ENCODE peak calls at places on chromosomes 7 and 10, in seven cellular contexts. One of them, this sample, is unnamed.

GRCh38 chr7:604038-604883 is 84.6 kb upstream of the PDGFA start:
- DNase-seq in HuH-7.5: no peak
- DNase-seq in Peyer's patch: peak
- DNase-seq in cardiac septum: peak
- DNase-seq in stimulated activated CD4-positive, alpha-beta T cell treated with anti-CD3 and anti-CD28 coated beads, Interleukin-15, amount 100 ng/mL, for 1 hour: peak
- DNase-seq in HEK293T: no peak
- DNase-seq in A172: peak
- DNase-seq in this sample: no peak

GRCh38 chr10:13528138-13528874 is 508 bp downstream of the BEND7 start:
- DNase-seq in HuH-7.5: peak
- DNase-seq in Peyer's patch: peak
- DNase-seq in cardiac septum: no peak
- DNase-seq in stimulated activated CD4-positive, alpha-beta T cell treated with anti-CD3 and anti-CD28 coated beads, Interleukin-15, amount 100 ng/mL, for 1 hour: no peak
- DNase-seq in HEK293T: peak
- DNase-seq in A172: no peak
- DNase-seq in this sample: peak

GRCh38 chr10:28503114-28503513 is 29.8 kb upstream of the WAC start:
- DNase-seq in HuH-7.5: no peak
- DNase-seq in Peyer's patch: peak
- DNase-seq in cardiac septum: no peak
- DNase-seq in stimulated activated CD4-positive, alpha-beta T cell treated with anti-CD3 and anti-CD28 coated beads, Interleukin-15, amount 100 ng/mL, for 1 hour: no peak
- DNase-seq in HEK293T: peak
- DNase-seq in A172: peak
- DNase-seq in this sample: no peak

GRCh38 chr10:660980-661890 is 28.2 kb downstream of the DIP2C start:
- DNase-seq in HuH-7.5: no peak
- DNase-seq in Peyer's patch: peak
- DNase-seq in cardiac septum: no peak
- DNase-seq in stimulated activated CD4-positive, alpha-beta T cell treated with anti-CD3 and anti-CD28 coated beads, Interleukin-15, amount 100 ng/mL, for 1 hour: no peak
- DNase-seq in HEK293T: no peak
- DNase-seq in A172: no peak
- DNase-seq in this sample: no peak

GRCh38 chr7:157927313-157927925 is 590.6 kb downstream of the DNAJB6 start:
- DNase-seq in HuH-7.5: no peak
- DNase-seq in Peyer's patch: no peak
- DNase-seq in cardiac septum: peak
- DNase-seq in stimulated activated CD4-positive, alpha-beta T cell treated with anti-CD3 and anti-CD28 coated beads, Interleukin-15, amount 100 ng/mL, for 1 hour: no peak
- DNase-seq in HEK293T: no peak
- DNase-seq in A172: no peak
- DNase-seq in this sample: no peak

GRCh38 chr7:117623606-117624005 is 143.8 kb downstream of the CFTR start:
- DNase-seq in HuH-7.5: no peak
- DNase-seq in Peyer's patch: no peak
- DNase-seq in cardiac septum: no peak
- DNase-seq in stimulated activated CD4-positive, alpha-beta T cell treated with anti-CD3 and anti-CD28 coated beads, Interleukin-15, amount 100 ng/mL, for 1 hour: no peak
- DNase-seq in HEK293T: no peak
- DNase-seq in A172: no peak
- DNase-seq in this sample: no peak

GRCh38 chr10:71984798-71985388 is 20.7 kb downstream of the CHST3 start:
- DNase-seq in HuH-7.5: no peak
- DNase-seq in Peyer's patch: no peak
- DNase-seq in cardiac septum: no peak
- DNase-seq in stimulated activated CD4-positive, alpha-beta T cell treated with anti-CD3 and anti-CD28 coated beads, Interleukin-15, amount 100 ng/mL, for 1 hour: no peak
- DNase-seq in HEK293T: no peak
- DNase-seq in A172: no peak
- DNase-seq in this sample: no peak

GRCh38 chr10:127619550-127619949 is 70.4 kb downstream of the NPS start:
- DNase-seq in HuH-7.5: no peak
- DNase-seq in Peyer's patch: no peak
- DNase-seq in cardiac septum: no peak
- DNase-seq in stimulated activated CD4-positive, alpha-beta T cell treated with anti-CD3 and anti-CD28 coated beads, Interleukin-15, amount 100 ng/mL, for 1 hour: no peak
- DNase-seq in HEK293T: no peak
- DNase-seq in A172: no peak
- DNase-seq in this sample: no peak

GRCh38 chr7:100430450-100431285 is 1.0 kb downstream of the MEPCE start:
- DNase-seq in HuH-7.5: peak
- DNase-seq in Peyer's patch: peak
- DNase-seq in cardiac septum: no peak
- DNase-seq in stimulated activated CD4-positive, alpha-beta T cell treated with anti-CD3 and anti-CD28 coated beads, Interleukin-15, amount 100 ng/mL, for 1 hour: peak
- DNase-seq in HEK293T: no peak
- DNase-seq in A172: no peak
- DNase-seq in this sample: no peak

GRCh38 chr10:87092861-87093460 is 1.7 kb downstream of the GLUD1 start:
- DNase-seq in HuH-7.5: peak
- DNase-seq in Peyer's patch: peak
- DNase-seq in cardiac septum: no peak
- DNase-seq in stimulated activated CD4-positive, alpha-beta T cell treated with anti-CD3 and anti-CD28 coated beads, Interleukin-15, amount 100 ng/mL, for 1 hour: no peak
- DNase-seq in HEK293T: no peak
- DNase-seq in A172: peak
- DNase-seq in this sample: no peak

GRCh38 chr10:91552706-91553105 is 80.2 kb downstream of the PPP1R3C start:
- DNase-seq in HuH-7.5: no peak
- DNase-seq in Peyer's patch: no peak
- DNase-seq in cardiac septum: no peak
- DNase-seq in stimulated activated CD4-positive, alpha-beta T cell treated with anti-CD3 and anti-CD28 coated beads, Interleukin-15, amount 100 ng/mL, for 1 hour: no peak
- DNase-seq in HEK293T: peak
- DNase-seq in A172: no peak
- DNase-seq in this sample: no peak

GRCh38 chr10:70494536-70494935 is 16.0 kb downstream of the PALD1 start:
- DNase-seq in HuH-7.5: no peak
- DNase-seq in Peyer's patch: no peak
- DNase-seq in cardiac septum: no peak
- DNase-seq in stimulated activated CD4-positive, alpha-beta T cell treated with anti-CD3 and anti-CD28 coated beads, Interleukin-15, amount 100 ng/mL, for 1 hour: no peak
- DNase-seq in HEK293T: no peak
- DNase-seq in A172: no peak
- DNase-seq in this sample: no peak

GRCh38 chr7:27169658-27170493 is 4.2 kb downstream of the HOXA10 start:
- DNase-seq in HuH-7.5: no peak
- DNase-seq in Peyer's patch: peak
- DNase-seq in cardiac septum: no peak
- DNase-seq in stimulated activated CD4-positive, alpha-beta T cell treated with anti-CD3 and anti-CD28 coated beads, Interleukin-15, amount 100 ng/mL, for 1 hour: no peak
- DNase-seq in HEK293T: no peak
- DNase-seq in A172: peak
- DNase-seq in this sample: no peak

GRCh38 chr7:93920496-93921189 is 892 bp upstream of the GNG11 start:
- DNase-seq in HuH-7.5: no peak
- DNase-seq in Peyer's patch: no peak
- DNase-seq in cardiac septum: no peak
- DNase-seq in stimulated activated CD4-positive, alpha-beta T cell treated with anti-CD3 and anti-CD28 coated beads, Interleukin-15, amount 100 ng/mL, for 1 hour: no peak
- DNase-seq in HEK293T: no peak
- DNase-seq in A172: no peak
- DNase-seq in this sample: no peak

GRCh38 chr7:131052285-131052942 is 275.3 kb upstream of the MKLN1 start:
- DNase-seq in HuH-7.5: no peak
- DNase-seq in Peyer's patch: no peak
- DNase-seq in cardiac septum: no peak
- DNase-seq in stimulated activated CD4-positive, alpha-beta T cell treated with anti-CD3 and anti-CD28 coated beads, Interleukin-15, amount 100 ng/mL, for 1 hour: no peak
- DNase-seq in HEK293T: no peak
- DNase-seq in A172: no peak
- DNase-seq in this sample: no peak

GRCh38 chr7:92751902-92752901 is 84.2 kb downstream of the CDK6 start:
- DNase-seq in HuH-7.5: no peak
- DNase-seq in Peyer's patch: no peak
- DNase-seq in cardiac septum: no peak
- DNase-seq in stimulated activated CD4-positive, alpha-beta T cell treated with anti-CD3 and anti-CD28 coated beads, Interleukin-15, amount 100 ng/mL, for 1 hour: no peak
- DNase-seq in HEK293T: no peak
- DNase-seq in A172: peak
- DNase-seq in this sample: no peak

GRCh38 chr7:101165958-101166602 is 711 bp upstream of the VGF start:
- DNase-seq in HuH-7.5: no peak
- DNase-seq in Peyer's patch: no peak
- DNase-seq in cardiac septum: no peak
- DNase-seq in stimulated activated CD4-positive, alpha-beta T cell treated with anti-CD3 and anti-CD28 coated beads, Interleukin-15, amount 100 ng/mL, for 1 hour: no peak
- DNase-seq in HEK293T: no peak
- DNase-seq in A172: no peak
- DNase-seq in this sample: no peak

GRCh38 chr7:123916240-123916724 is 8.8 kb upstream of the SPAM1 start:
- DNase-seq in HuH-7.5: peak
- DNase-seq in Peyer's patch: peak
- DNase-seq in cardiac septum: no peak
- DNase-seq in stimulated activated CD4-positive, alpha-beta T cell treated with anti-CD3 and anti-CD28 coated beads, Interleukin-15, amount 100 ng/mL, for 1 hour: no peak
- DNase-seq in HEK293T: peak
- DNase-seq in A172: peak
- DNase-seq in this sample: no peak

GRCh38 chr7:29258951-29259350 is 64.4 kb downstream of the CHN2 start:
- DNase-seq in HuH-7.5: no peak
- DNase-seq in Peyer's patch: no peak
- DNase-seq in cardiac septum: no peak
- DNase-seq in stimulated activated CD4-positive, alpha-beta T cell treated with anti-CD3 and anti-CD28 coated beads, Interleukin-15, amount 100 ng/mL, for 1 hour: no peak
- DNase-seq in HEK293T: no peak
- DNase-seq in A172: no peak
- DNase-seq in this sample: no peak

GRCh38 chr10:24981161-24981710 is 28.8 kb upstream of the PRTFDC1 start:
- DNase-seq in HuH-7.5: no peak
- DNase-seq in Peyer's patch: no peak
- DNase-seq in cardiac septum: no peak
- DNase-seq in stimulated activated CD4-positive, alpha-beta T cell treated with anti-CD3 and anti-CD28 coated beads, Interleukin-15, amount 100 ng/mL, for 1 hour: no peak
- DNase-seq in HEK293T: no peak
- DNase-seq in A172: peak
- DNase-seq in this sample: no peak

GRCh38 chr10:120131183-120131582 is 238.7 kb downstream of the SEC23IP start:
- DNase-seq in HuH-7.5: no peak
- DNase-seq in Peyer's patch: no peak
- DNase-seq in cardiac septum: no peak
- DNase-seq in stimulated activated CD4-positive, alpha-beta T cell treated with anti-CD3 and anti-CD28 coated beads, Interleukin-15, amount 100 ng/mL, for 1 hour: no peak
- DNase-seq in HEK293T: peak
- DNase-seq in A172: peak
- DNase-seq in this sample: peak

GRCh38 chr10:86363184-86363832 is 3.3 kb downstream of the GRID1 start:
- DNase-seq in HuH-7.5: peak
- DNase-seq in Peyer's patch: peak
- DNase-seq in cardiac septum: peak
- DNase-seq in stimulated activated CD4-positive, alpha-beta T cell treated with anti-CD3 and anti-CD28 coated beads, Interleukin-15, amount 100 ng/mL, for 1 hour: no peak
- DNase-seq in HEK293T: no peak
- DNase-seq in A172: no peak
- DNase-seq in this sample: peak

GRCh38 chr7:39458346-39458745 is 107.9 kb upstream of the YAE1 start:
- DNase-seq in HuH-7.5: peak
- DNase-seq in Peyer's patch: no peak
- DNase-seq in cardiac septum: no peak
- DNase-seq in stimulated activated CD4-positive, alpha-beta T cell treated with anti-CD3 and anti-CD28 coated beads, Interleukin-15, amount 100 ng/mL, for 1 hour: no peak
- DNase-seq in HEK293T: no peak
- DNase-seq in A172: no peak
- DNase-seq in this sample: no peak

GRCh38 chr10:75762436-75762802 is 331.0 kb downstream of the LRMDA start:
- DNase-seq in HuH-7.5: no peak
- DNase-seq in Peyer's patch: no peak
- DNase-seq in cardiac septum: no peak
- DNase-seq in stimulated activated CD4-positive, alpha-beta T cell treated with anti-CD3 and anti-CD28 coated beads, Interleukin-15, amount 100 ng/mL, for 1 hour: no peak
- DNase-seq in HEK293T: no peak
- DNase-seq in A172: no peak
- DNase-seq in this sample: no peak

GRCh38 chr10:33005322-33006282 is 47.6 kb upstream of the ITGB1 start:
- DNase-seq in HuH-7.5: peak
- DNase-seq in Peyer's patch: peak
- DNase-seq in cardiac septum: peak
- DNase-seq in stimulated activated CD4-positive, alpha-beta T cell treated with anti-CD3 and anti-CD28 coated beads, Interleukin-15, amount 100 ng/mL, for 1 hour: peak
- DNase-seq in HEK293T: peak
- DNase-seq in A172: peak
- DNase-seq in this sample: peak

GRCh38 chr10:71260622-71261325 is 48.4 kb downstream of the UNC5B start:
- DNase-seq in HuH-7.5: no peak
- DNase-seq in Peyer's patch: no peak
- DNase-seq in cardiac septum: peak
- DNase-seq in stimulated activated CD4-positive, alpha-beta T cell treated with anti-CD3 and anti-CD28 coated beads, Interleukin-15, amount 100 ng/mL, for 1 hour: no peak
- DNase-seq in HEK293T: no peak
- DNase-seq in A172: peak
- DNase-seq in this sample: no peak

GRCh38 chr10:101879456-101880189 is 36.0 kb upstream of the KCNIP2 start:
- DNase-seq in HuH-7.5: no peak
- DNase-seq in Peyer's patch: no peak
- DNase-seq in cardiac septum: no peak
- DNase-seq in stimulated activated CD4-positive, alpha-beta T cell treated with anti-CD3 and anti-CD28 coated beads, Interleukin-15, amount 100 ng/mL, for 1 hour: no peak
- DNase-seq in HEK293T: no peak
- DNase-seq in A172: peak
- DNase-seq in this sample: no peak

GRCh38 chr10:118496525-118496924 is 98.9 kb downstream of the PRLHR start:
- DNase-seq in HuH-7.5: no peak
- DNase-seq in Peyer's patch: peak
- DNase-seq in cardiac septum: no peak
- DNase-seq in stimulated activated CD4-positive, alpha-beta T cell treated with anti-CD3 and anti-CD28 coated beads, Interleukin-15, amount 100 ng/mL, for 1 hour: no peak
- DNase-seq in HEK293T: no peak
- DNase-seq in A172: no peak
- DNase-seq in this sample: no peak

GRCh38 chr7:140604760-140605159 is 35.9 kb downstream of the DENND2A start:
- DNase-seq in HuH-7.5: no peak
- DNase-seq in Peyer's patch: no peak
- DNase-seq in cardiac septum: no peak
- DNase-seq in stimulated activated CD4-positive, alpha-beta T cell treated with anti-CD3 and anti-CD28 coated beads, Interleukin-15, amount 100 ng/mL, for 1 hour: no peak
- DNase-seq in HEK293T: no peak
- DNase-seq in A172: no peak
- DNase-seq in this sample: no peak

This sample was measured in neural crest cell.